ENCODE peak calls at places on chromosome 4, in nine cellular contexts. R, G, I, D, K, V, E, B and C are unnamed samples.

GRCh38 chr4:144712775-144713174 is 66.8 kb downstream of the HHIP start:
- DNase-seq in B (no peak), K (no peak), D (peak), R (peak), I (peak), G (peak), E (no peak), V (no peak), C (no peak)

GRCh38 chr4:10120943-10121567 is 4.5 kb upstream of the WDR1 start:
- DNase-seq in I (no peak), D (no peak), V (no peak), G (no peak), B (no peak), E (no peak), K (no peak), R (no peak), C (no peak)

GRCh38 chr4:104163820-104164219 is 330.9 kb downstream of the CXXC4 start:
- DNase-seq in R (no peak), E (no peak), K (no peak), D (no peak), I (no peak), B (no peak), V (no peak), G (no peak), C (no peak)

GRCh38 chr4:892780-893179 is 39.3 kb downstream of the GAK start:
- DNase-seq in V (no peak), G (no peak), D (no peak), K (no peak), I (no peak), B (peak), E (no peak), R (no peak), C (no peak)

GRCh38 chr4:151957163-151957562 is 196.4 kb upstream of the GATB start:
- DNase-seq in V (peak), D (peak), R (no peak), E (no peak), G (no peak), I (peak), K (peak), B (peak), C (peak)

GRCh38 chr4:119151161-119151560 is 15.5 kb downstream of the MYOZ2 start:
- DNase-seq in K (no peak), D (peak), V (no peak), I (no peak), B (no peak), G (no peak), E (no peak), R (no peak), C (no peak)

GRCh38 chr4:152626790-152627189 is 53.0 kb downstream of the TMEM154 start:
- DNase-seq in I (no peak), V (no peak), D (peak), E (no peak), K (no peak), R (no peak), B (no peak), G (no peak), C (no peak)

GRCh38 chr4:168059251-168059650 is 33.1 kb upstream of the ANXA10 start:
- DNase-seq in V (no peak), I (peak), G (no peak), K (no peak), E (no peak), D (peak), B (no peak), R (peak), C (no peak)

GRCh38 chr4:77284036-77284435 is 127.0 kb downstream of the CCNG2 start:
- DNase-seq in K (no peak), I (no peak), R (no peak), E (no peak), V (no peak), B (no peak), D (no peak), G (no peak), C (no peak)

GRCh38 chr4:70868778-70869177 is 29.1 kb upstream of the GRSF1 start:
- DNase-seq in B (no peak), D (no peak), R (no peak), I (no peak), G (no peak), K (no peak), E (no peak), V (no peak), C (no peak)

GRCh38 chr4:20109395-20109794 is 142.3 kb upstream of the SLIT2 start:
- DNase-seq in I (peak), B (no peak), E (no peak), G (peak), D (peak), V (no peak), K (no peak), R (peak), C (no peak)

GRCh38 chr4:61783050-61783449 is 582.9 kb downstream of the ADGRL3 start:
- DNase-seq in K (no peak), B (no peak), I (no peak), R (no peak), D (no peak), V (no peak), G (no peak), E (no peak), C (no peak)

GRCh38 chr4:18935956-18936355 is 914.4 kb upstream of the LCORL start:
- DNase-seq in R (no peak), E (no peak), B (no peak), D (no peak), V (no peak), G (no peak), I (peak), K (peak), C (no peak)

GRCh38 chr4:102525099-102525498 is 23.9 kb downstream of the NFKB1 start:
- DNase-seq in I (peak), R (peak), B (no peak), V (peak), G (peak), D (peak), K (no peak), E (no peak), C (no peak)

GRCh38 chr4:101306225-101306624 is 41.1 kb downstream of the PPP3CA start:
- DNase-seq in G (no peak), I (no peak), V (no peak), R (no peak), E (peak), B (no peak), D (no peak), K (no peak), C (no peak)

GRCh38 chr4:55013431-55013955 is 111.9 kb downstream of the KDR start:
- DNase-seq in I (no peak), E (no peak), D (no peak), K (no peak), G (peak), V (no peak), B (no peak), R (no peak), C (no peak)

GRCh38 chr4:165715211-165715610 is 157.8 kb upstream of the TLL1 start:
- DNase-seq in V (no peak), G (no peak), I (no peak), K (no peak), B (no peak), D (peak), R (no peak), E (no peak), C (no peak)

GRCh38 chr4:100819505-100819904 is 301.7 kb upstream of the EMCN start:
- DNase-seq in I (no peak), D (no peak), E (no peak), G (no peak), K (no peak), R (no peak), B (peak), V (no peak), C (no peak)

GRCh38 chr4:165922747-165923146 is 49.7 kb downstream of the TLL1 start:
- DNase-seq in D (no peak), G (no peak), K (no peak), B (no peak), I (no peak), E (no peak), V (no peak), R (no peak), C (no peak)

GRCh38 chr4:161546902-161547301 is 616.9 kb downstream of the FSTL5 start:
- DNase-seq in K (no peak), E (no peak), G (no peak), D (no peak), V (no peak), B (no peak), R (no peak), I (peak), C (no peak)
- TF ChIP-seq CTCF in K (no peak), E (no peak), G (no peak), D (no peak), V (no peak), B (no peak), R (no peak), I (no peak), C (no peak)

GRCh38 chr4:83197555-83198235 is 83.2 kb upstream of the PLAC8 start:
- DNase-seq in E (peak), R (no peak), B (no peak), K (no peak), G (no peak), V (no peak), D (peak), I (no peak), C (no peak)
- TF ChIP-seq CTCF in E (no peak), R (no peak), B (no peak), K (no peak), G (no peak), V (no peak), D (no peak), I (no peak), C (no peak)

DNA sequence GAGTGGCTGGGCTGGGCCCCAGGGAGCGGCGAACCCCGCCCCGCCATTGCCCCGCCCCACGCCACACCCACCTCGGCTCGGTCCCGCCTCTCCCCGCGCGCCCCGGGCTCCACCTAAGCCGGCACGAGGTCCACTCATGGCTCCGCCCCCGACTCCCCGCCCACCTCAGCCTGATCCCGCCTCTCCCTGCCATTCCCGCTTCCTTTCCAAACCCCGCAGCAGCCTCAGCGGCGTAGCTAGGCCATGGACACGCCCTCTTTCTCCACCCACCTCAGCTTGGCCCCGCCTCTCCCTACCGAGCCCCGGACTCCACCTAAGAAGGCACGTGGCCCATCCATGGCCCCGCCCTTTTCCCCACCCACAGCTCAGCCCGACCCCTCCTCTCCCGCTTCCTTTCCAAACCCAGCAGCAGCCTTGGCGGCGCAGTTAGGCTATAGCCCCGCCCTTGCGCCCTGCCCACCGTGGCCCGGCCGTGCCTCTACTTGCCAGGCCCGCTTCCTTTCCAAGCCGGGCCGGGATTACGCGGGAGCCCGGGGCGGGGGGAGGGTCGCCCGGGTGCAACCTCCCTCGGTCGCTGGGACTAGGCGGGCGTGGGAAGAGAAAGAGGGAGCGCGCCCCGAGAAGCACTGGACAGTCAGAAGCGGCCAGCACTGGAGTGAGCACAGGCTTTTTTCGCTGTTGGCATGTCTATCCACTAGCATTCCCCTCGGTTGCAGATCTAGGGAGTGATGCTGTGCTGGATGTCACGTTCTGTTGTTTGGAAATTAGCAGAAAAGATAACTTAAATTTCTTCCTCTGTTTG is at the start of gene RELL1:
- DNase-seq in B (peak), R (peak), G (peak), I (peak), V (peak), E (peak), K (peak), D (peak), C (peak)
- TF ChIP-seq CTCF in B (peak), R (no peak), G (no peak), I (no peak), V (no peak), E (peak), K (no peak), D (no peak), C (no peak)

GRCh38 chr4:8588196-8588470 is 4.4 kb upstream of the CPZ start:
- DNase-seq in K (no peak), E (no peak), B (no peak), G (no peak), D (no peak), I (no peak), V (no peak), R (no peak), C (no peak)

GRCh38 chr4:8586246-8586645 is 6.1 kb downstream of the GPR78 start:
- DNase-seq in E (no peak), K (no peak), R (no peak), B (no peak), V (no peak), D (no peak), I (no peak), G (no peak), C (no peak)

GRCh38 chr4:8585721-8586161 is 5.5 kb downstream of the GPR78 start:
- DNase-seq in B (no peak), R (no peak), D (no peak), I (no peak), E (no peak), V (no peak), G (no peak), K (no peak), C (no peak)

GRCh38 chr4:8587469-8588195 is 4.9 kb upstream of the CPZ start:
- DNase-seq in R (no peak), K (no peak), V (no peak), E (no peak), B (no peak), I (no peak), D (no peak), G (no peak), C (no peak)

GRCh38 chr4:8586671-8587468 is 5.7 kb upstream of the CPZ start:
- DNase-seq in V (no peak), R (no peak), D (no peak), I (no peak), E (no peak), G (no peak), K (no peak), B (peak), C (no peak)
- TF ChIP-seq CTCF in V (no peak), R (no peak), D (no peak), I (no peak), E (no peak), G (no peak), K (no peak), B (no peak), C (peak)

GRCh38 chr4:140212171-140212570 is 58.2 kb upstream of the MAML3 start:
- DNase-seq in I (no peak), E (no peak), B (no peak), D (no peak), G (no peak), K (no peak), V (no peak), R (no peak), C (no peak)
- TF ChIP-seq CTCF in I (no peak), E (no peak), B (no peak), D (no peak), G (no peak), K (no peak), V (no peak), R (no peak), C (no peak)

DNA sequence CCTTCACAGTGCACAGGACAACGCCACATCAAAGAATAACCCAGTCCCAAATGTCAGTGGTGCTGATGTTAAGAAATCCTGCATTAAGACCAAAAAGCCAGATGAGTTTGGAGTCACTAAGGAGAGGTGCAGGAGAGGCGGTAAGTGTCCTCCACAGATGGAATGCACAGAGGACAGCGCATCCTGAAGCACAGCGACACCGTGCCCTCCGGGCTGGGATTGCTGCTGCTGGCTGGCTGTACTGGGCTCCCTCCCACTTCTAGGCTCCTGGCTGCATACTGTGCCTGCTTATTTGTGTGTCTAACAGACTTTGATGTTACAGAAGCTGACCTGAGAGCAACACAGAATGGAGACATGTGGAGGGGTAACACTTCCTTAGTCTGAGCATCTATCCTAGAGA is 325.6 kb upstream of the BOD1L1 start:
- DNase-seq in G (no peak), I (peak), D (no peak), R (no peak), B (peak), E (no peak), V (no peak), K (no peak), C (no peak)
- TF ChIP-seq CTCF in G (peak), I (peak), D (no peak), R (no peak), B (no peak), E (no peak), V (peak), K (no peak), C (no peak)

GRCh38 chr4:189597341-189597740 is 343.3 kb upstream of the FRG1 start:
- DNase-seq in K (no peak), G (no peak), V (no peak), R (no peak), E (no peak), D (no peak), B (no peak), I (no peak), C (no peak)

DNA sequence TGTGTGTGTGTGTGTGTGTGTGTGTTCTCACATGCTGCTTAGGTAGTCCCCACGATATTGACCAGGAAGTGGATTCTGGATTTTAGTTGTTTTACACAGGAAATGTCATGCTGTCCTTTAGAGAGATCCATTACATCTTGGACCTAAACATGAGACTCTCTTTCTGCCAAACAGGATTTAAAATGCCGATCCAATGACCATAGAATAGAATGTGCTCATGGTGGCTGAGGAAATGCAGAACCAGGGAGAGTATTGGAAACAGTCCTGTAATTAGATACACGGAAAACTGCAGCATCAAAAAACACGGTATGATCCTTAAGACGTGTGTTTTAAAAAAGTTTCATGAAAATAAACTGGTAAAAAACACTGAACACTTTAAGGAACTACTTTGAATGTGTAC is 347.8 kb upstream of the FRG1 start:
- DNase-seq in R (no peak), E (no peak), D (no peak), V (no peak), K (no peak), I (no peak), B (no peak), G (no peak), C (no peak)
- TF ChIP-seq CTCF in R (no peak), E (no peak), D (no peak), V (no peak), K (no peak), I (no peak), B (no peak), G (no peak), C (no peak)

GRCh38 chr4:74190919-74191397 is 33.0 kb downstream of the MTHFD2L start:
- DNase-seq in G (no peak), R (no peak), I (no peak), E (no peak), D (no peak), K (no peak), V (no peak), B (no peak), C (no peak)

GRCh38 chr4:74190332-74190731 is 32.4 kb downstream of the MTHFD2L start:
- DNase-seq in B (no peak), R (no peak), E (no peak), D (no peak), G (no peak), K (no peak), V (no peak), I (no peak), C (no peak)

GRCh38 chr4:74188912-74189311 is 31.0 kb downstream of the MTHFD2L start:
- DNase-seq in B (no peak), R (no peak), D (no peak), K (no peak), V (no peak), E (no peak), I (no peak), G (no peak), C (no peak)

DNA sequence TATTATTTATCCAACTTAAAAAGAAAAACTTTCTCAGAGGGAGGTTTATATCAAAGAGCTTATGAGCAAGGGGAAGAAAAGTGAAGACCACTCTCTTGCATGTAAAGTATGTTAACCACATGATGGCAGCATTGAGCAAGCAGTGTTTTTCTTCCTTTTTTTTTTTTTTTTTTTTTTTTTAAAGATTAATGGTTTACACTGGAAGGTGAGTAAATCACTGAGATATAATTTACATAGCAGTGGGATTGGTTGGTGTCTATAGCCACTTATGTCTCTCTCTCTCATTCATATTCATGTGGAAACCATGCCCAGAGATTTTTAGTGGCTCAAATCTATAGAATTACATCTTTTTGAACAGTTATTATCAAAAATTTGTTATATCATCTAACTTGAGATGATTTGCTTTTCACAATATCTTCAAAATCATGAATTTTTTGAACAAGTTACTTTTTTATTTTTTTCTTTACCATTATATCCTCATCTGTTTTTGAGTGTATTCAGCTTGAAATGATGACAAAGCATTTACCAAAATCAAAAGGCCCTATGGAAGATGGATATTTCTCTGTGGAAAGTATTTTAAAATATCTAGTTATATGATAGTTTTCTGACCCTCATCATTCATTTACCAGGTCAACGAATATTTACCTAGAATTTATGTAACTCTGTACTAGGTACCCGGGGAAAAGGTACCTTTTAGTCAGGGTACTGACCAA is 31.6 kb downstream of the MTHFD2L start:
- DNase-seq in V (no peak), K (peak), I (peak), G (peak), R (peak), D (peak), E (no peak), B (no peak), C (no peak)
- TF ChIP-seq CTCF in V (peak), K (peak), I (peak), G (peak), R (peak), D (peak), E (peak), B (peak), C (peak)

DNA sequence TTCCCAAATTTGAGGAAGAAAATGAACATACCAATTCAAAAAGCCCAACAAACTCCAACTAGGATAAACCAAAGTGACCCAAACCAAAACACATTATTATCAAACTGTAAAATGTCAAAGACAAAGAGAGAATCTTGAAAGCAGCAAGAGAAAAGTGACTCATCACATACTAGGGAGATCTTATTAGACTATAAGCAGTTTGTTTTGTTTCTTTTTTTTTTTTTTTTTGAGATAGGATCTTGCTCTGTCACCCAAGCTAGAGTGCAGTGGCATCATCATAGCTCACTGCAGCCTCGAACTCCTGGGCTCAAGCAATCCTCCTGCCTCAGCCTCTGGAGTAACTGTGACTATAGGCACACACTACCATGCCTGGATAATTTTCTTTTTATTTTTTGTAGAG is 12.6 kb downstream of the C4orf36 start:
- DNase-seq in D (no peak), E (no peak), I (no peak), B (no peak), G (no peak), V (no peak), R (no peak), K (no peak), C (no peak)
- TF ChIP-seq CTCF in D (no peak), E (no peak), I (no peak), B (no peak), G (no peak), V (no peak), R (no peak), K (no peak), C (no peak)

GRCh38 chr4:186782302-186782701 is 58.6 kb upstream of the FAT1 start:
- DNase-seq in B (no peak), R (no peak), K (no peak), G (no peak), D (no peak), I (no peak), V (no peak), E (no peak), C (no peak)

GRCh38 chr4:186780291-186781031 is 56.8 kb upstream of the FAT1 start:
- DNase-seq in E (no peak), V (no peak), K (no peak), R (peak), D (no peak), G (no peak), I (no peak), B (no peak), C (no peak)

GRCh38 chr4:186781032-186781917 is 57.6 kb upstream of the FAT1 start:
- DNase-seq in D (no peak), K (no peak), V (peak), G (peak), I (peak), R (peak), B (no peak), E (no peak), C (no peak)

GRCh38 chr4:186775867-186776266 is 52.2 kb upstream of the FAT1 start:
- DNase-seq in R (peak), B (no peak), G (no peak), I (peak), V (no peak), K (no peak), D (no peak), E (no peak), C (no peak)

GRCh38 chr4:186778134-186778533 is 54.5 kb upstream of the FAT1 start:
- DNase-seq in G (no peak), K (no peak), B (no peak), V (no peak), R (no peak), E (no peak), D (no peak), I (no peak), C (no peak)
- TF ChIP-seq CTCF in G (no peak), K (no peak), B (no peak), V (no peak), R (no peak), E (no peak), D (no peak), I (no peak), C (no peak)